ENCODE peak calls at places on chromosome 3, in six cellular contexts. O is astrocyte of the spinal cord, Y is BJ, C is GM06990, Z is sigmoid colon, V is GM23338. M is an unnamed sample.

GRCh38 chr3:151434151-151434890 is 26.5 kb downstream of the IGSF10 start:
- DNase-seq in Y (peak), Z (no peak), O (peak), C (no peak), V (no peak), M (peak)

GRCh38 chr3:100348727-100349126 is 14.2 kb downstream of the NIT2 start:
- DNase-seq in Z (no peak), O (no peak), Y (no peak), V (no peak), C (no peak), M (no peak)

GRCh38 chr3:47429476-47430270 is 46.1 kb downstream of the SCAP start:
- DNase-seq in Y (no peak), V (no peak), Z (no peak), C (no peak), O (no peak), M (no peak)

GRCh38 chr3:122481390-122481789 is 33.3 kb downstream of the KPNA1 start:
- DNase-seq in C (no peak), Y (no peak), V (no peak), Z (no peak), O (no peak), M (no peak)

GRCh38 chr3:83934208-83935150 is 1024.3 kb upstream of the CADM2 start:
- DNase-seq in C (no peak), Z (no peak), Y (no peak), V (peak), O (peak), M (no peak)

GRCh38 chr3:179068779-179069530 is 2.7 kb downstream of the ZMAT3 start:
- DNase-seq in V (peak), C (no peak), Z (no peak), Y (no peak), O (peak), M (no peak)

GRCh38 chr3:189260556-189261493 is 89.1 kb downstream of the TPRG1 start:
- DNase-seq in O (no peak), C (no peak), Z (no peak), Y (no peak), V (no peak), M (no peak)

GRCh38 chr3:168485897-168486296 is 390.2 kb upstream of the GOLIM4 start:
- DNase-seq in O (no peak), V (no peak), Y (no peak), C (no peak), Z (no peak), M (no peak)

GRCh38 chr3:144241381-144241780 is 269.8 kb downstream of the DIPK2A start:
- DNase-seq in Z (no peak), O (no peak), Y (no peak), V (no peak), C (no peak), M (no peak)

GRCh38 chr3:133578548-133579191 is 5.2 kb downstream of the CDV3 start:
- DNase-seq in C (no peak), Z (no peak), O (peak), V (peak), Y (no peak), M (no peak)

GRCh38 chr3:133574260-133574881 is 885 bp downstream of the CDV3 start:
- DNase-seq in O (peak), Y (no peak), C (peak), Z (peak), V (peak), M (no peak)

GRCh38 chr3:133573629-133574194 is at the start of gene CDV3:
- DNase-seq in Z (no peak), Y (no peak), C (no peak), O (no peak), V (peak), M (no peak)

GRCh38 chr3:133575121-133575520 is 1.6 kb downstream of the CDV3 start:
- DNase-seq in Y (no peak), O (no peak), V (no peak), Z (no peak), C (no peak), M (no peak)

DNA sequence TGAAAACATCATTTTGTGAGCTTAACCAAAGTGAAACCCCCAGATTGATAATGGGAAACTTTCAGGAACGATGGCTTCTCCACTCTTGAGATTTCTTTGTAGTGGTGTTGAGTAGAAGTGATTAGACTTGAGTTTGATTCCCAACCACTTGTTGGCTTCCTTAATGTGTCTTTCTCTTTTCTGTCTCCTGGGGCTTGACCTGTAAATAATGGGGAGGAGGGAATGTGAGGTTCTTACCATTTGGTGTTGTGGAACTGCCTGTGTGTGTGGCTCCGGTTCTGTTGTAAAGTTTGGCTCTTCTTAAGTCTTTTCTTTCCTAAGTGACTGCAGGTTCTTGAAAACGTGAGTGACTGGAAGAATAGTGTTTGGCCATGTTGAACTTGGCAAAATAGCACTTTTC is 2.7 kb downstream of the CDV3 start:
- DNase-seq in O (no peak), Y (no peak), V (no peak), Z (no peak), C (no peak), M (no peak)
- H3K4me3 ChIP-seq in O (peak), Y (peak), V (peak), Z (no peak), C (peak), M (peak)

DNA sequence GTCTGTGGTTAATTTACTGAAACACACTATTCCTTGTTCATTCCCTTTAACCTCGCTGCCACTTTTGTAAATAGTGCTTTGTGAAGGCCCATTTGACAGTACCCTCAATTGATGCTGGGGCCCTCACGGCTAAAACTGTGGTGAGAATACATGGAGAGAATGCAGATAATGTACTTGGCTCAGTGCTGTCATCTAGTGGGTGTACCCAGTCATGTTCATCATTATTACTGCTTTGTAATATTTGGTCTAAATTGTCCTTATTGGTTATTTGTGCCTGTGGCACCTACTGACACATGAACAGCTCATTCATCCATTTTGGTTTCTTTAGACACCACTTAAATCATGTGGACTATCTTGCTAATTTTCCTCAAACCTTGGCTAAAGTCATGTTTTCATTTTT is 543.6 kb downstream of the EDEM1 start:
- DNase-seq in O (no peak), Y (no peak), V (no peak), Z (no peak), C (no peak), M (no peak)
- TF ChIP-seq CTCF in O (peak), Y (no peak), V (no peak), Z (no peak), C (peak), M (peak)

GRCh38 chr3:22495241-22495640 is 707.9 kb upstream of the UBE2E2 start:
- DNase-seq in Y (no peak), V (peak), Z (no peak), C (no peak), O (no peak), M (no peak)
- H3K4me3 ChIP-seq in Y (no peak), V (peak), Z (no peak), C (no peak), O (no peak), M (no peak)

GRCh38 chr3:129575233-129575986 is 31.1 kb downstream of the PLXND1 start:
- DNase-seq in Z (no peak), V (no peak), C (no peak), O (no peak), Y (no peak), M (no peak)
- TF ChIP-seq CTCF in Z (no peak), V (no peak), C (no peak), O (no peak), Y (no peak), M (no peak)

GRCh38 chr3:197912770-197913476 is 37.1 kb upstream of the RPL35A start:
- DNase-seq in V (no peak), O (no peak), Y (no peak), C (peak), Z (no peak), M (no peak)
- H3K4me3 ChIP-seq in V (no peak), O (no peak), Y (no peak), C (no peak), Z (no peak), M (no peak)

DNA sequence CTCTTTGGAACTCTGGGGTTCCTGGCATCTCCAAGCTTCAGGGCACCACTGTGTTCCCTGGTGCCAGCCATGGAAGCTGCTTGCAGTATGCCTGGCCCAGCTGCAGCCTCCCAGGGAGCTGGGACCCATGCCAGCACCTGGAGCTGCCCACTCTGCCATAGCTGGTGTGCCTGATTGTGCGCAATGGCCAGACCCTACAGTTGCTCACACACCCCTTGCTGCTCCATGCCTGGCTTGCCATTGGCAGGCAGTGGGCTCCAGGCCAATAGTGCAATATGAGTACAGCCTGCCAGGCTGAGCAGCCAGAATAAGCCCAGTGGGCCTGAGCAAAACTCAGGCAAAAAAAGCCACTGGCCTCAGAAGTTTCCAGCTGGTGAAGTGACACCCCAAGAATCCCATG is 43.8 kb upstream of the LRRFIP2 start:
- DNase-seq in O (no peak), C (no peak), Z (no peak), Y (no peak), V (no peak), M (no peak)
- TF ChIP-seq CTCF in O (no peak), C (no peak), Z (no peak), Y (no peak), V (no peak), M (no peak)

GRCh38 chr3:119663885-119664284 is 3.5 kb upstream of the POPDC2 start:
- DNase-seq in O (peak), Z (no peak), V (no peak), Y (peak), C (no peak), M (no peak)
- H3K4me3 ChIP-seq in O (no peak), Z (no peak), V (no peak), Y (no peak), C (no peak), M (no peak)

GRCh38 chr3:150334974-150335373 is 73.1 kb upstream of the TSC22D2 start:
- DNase-seq in O (no peak), Y (no peak), V (no peak), C (no peak), Z (no peak), M (no peak)
- TF ChIP-seq CTCF in O (no peak), Y (no peak), V (no peak), C (no peak), Z (no peak), M (no peak)

M was measured in epithelial cell of proximal tubule.